ENCODE peak calls at places on chromosomes 4 and X, in four cellular contexts. One of them, this sample, is unnamed.

GRCh38 chr4:89685277-89685676 is 151.7 kb downstream of the SNCA start:
- DNase-seq in cardiac fibroblast: no peak
- DNase-seq in H9: no peak
- DNase-seq in GM12865: no peak
- DNase-seq in this sample: no peak

GRCh38 chrX:114049063-114049462 is 534.8 kb upstream of the HTR2C start:
- DNase-seq in cardiac fibroblast: no peak
- DNase-seq in H9: no peak
- DNase-seq in GM12865: no peak
- DNase-seq in this sample: no peak

GRCh38 chrX:136750364-136750763 is 30.4 kb downstream of the ARHGEF6 start:
- DNase-seq in cardiac fibroblast: peak; percentile 27
- DNase-seq in H9: no peak
- DNase-seq in GM12865: no peak
- DNase-seq in this sample: no peak

GRCh38 chr4:5759236-5760075 is 48.5 kb downstream of the EVC start:
- DNase-seq in cardiac fibroblast: no peak
- DNase-seq in H9: no peak
- DNase-seq in GM12865: no peak
- DNase-seq in this sample: no peak

GRCh38 chr4:106395582-106395981 is 27.0 kb upstream of the GIMD1 start:
- DNase-seq in cardiac fibroblast: no peak
- DNase-seq in H9: no peak
- DNase-seq in GM12865: no peak
- DNase-seq in this sample: no peak

GRCh38 chr4:38308728-38309315 is 348.6 kb downstream of the PTTG2 start:
- DNase-seq in cardiac fibroblast: peak; percentile 77
- DNase-seq in H9: no peak
- DNase-seq in GM12865: no peak
- DNase-seq in this sample: no peak

GRCh38 chrX:30589146-30589888 is 11.8 kb upstream of the TASL start:
- DNase-seq in cardiac fibroblast: no peak
- DNase-seq in H9: no peak
- DNase-seq in GM12865: no peak
- DNase-seq in this sample: no peak

GRCh38 chrX:7444967-7445366 is 297.0 kb upstream of the PUDP start:
- DNase-seq in cardiac fibroblast: no peak
- DNase-seq in H9: no peak
- DNase-seq in GM12865: peak; percentile 17
- DNase-seq in this sample: peak; percentile 1

GRCh38 chrX:95823796-95824195 is 860.8 kb upstream of the DIAPH2 start:
- DNase-seq in cardiac fibroblast: no peak
- DNase-seq in H9: no peak
- DNase-seq in GM12865: no peak
- DNase-seq in this sample: no peak

GRCh38 chr4:155805016-155805415 is 46.2 kb downstream of the GUCY1B1 start:
- DNase-seq in cardiac fibroblast: peak; percentile 58
- DNase-seq in H9: no peak
- DNase-seq in GM12865: no peak
- DNase-seq in this sample: no peak

GRCh38 chrX:14013074-14013473 is 16.6 kb downstream of the GEMIN8 start:
- DNase-seq in cardiac fibroblast: no peak
- DNase-seq in H9: no peak
- DNase-seq in GM12865: no peak
- DNase-seq in this sample: no peak

GRCh38 chr4:80183196-80184052 is 13.9 kb upstream of the PRDM8 start:
- DNase-seq in cardiac fibroblast: no peak
- DNase-seq in H9: peak; percentile 36
- DNase-seq in GM12865: no peak
- DNase-seq in this sample: peak; percentile 48

GRCh38 chr4:188439641-188440311 is 300.5 kb downstream of the TRIML1 start:
- DNase-seq in cardiac fibroblast: peak; percentile 12
- DNase-seq in H9: no peak
- DNase-seq in GM12865: no peak
- DNase-seq in this sample: no peak

GRCh38 chrX:46260502-46260901 is 284.7 kb downstream of the ZNF674 start:
- DNase-seq in cardiac fibroblast: no peak
- DNase-seq in H9: no peak
- DNase-seq in GM12865: no peak
- DNase-seq in this sample: no peak

GRCh38 chr4:2796261-2797187 is 3.6 kb downstream of the SH3BP2 start:
- DNase-seq in cardiac fibroblast: no peak
- DNase-seq in H9: no peak
- DNase-seq in GM12865: no peak
- DNase-seq in this sample: no peak

GRCh38 chrX:1212532-1212931 is at the start of gene CRLF2:
- DNase-seq in cardiac fibroblast: peak; percentile 43
- DNase-seq in H9: no peak
- DNase-seq in GM12865: peak; percentile 86
- DNase-seq in this sample: peak; percentile 64

GRCh38 chrX:33307954-33308353 is 96.6 kb upstream of the DMD start:
- DNase-seq in cardiac fibroblast: peak; percentile 75
- DNase-seq in H9: no peak
- DNase-seq in GM12865: no peak
- DNase-seq in this sample: no peak

GRCh38 chr4:3716034-3716875 is 49.9 kb upstream of the ADRA2C start:
- DNase-seq in cardiac fibroblast: no peak
- DNase-seq in H9: no peak
- DNase-seq in GM12865: no peak
- DNase-seq in this sample: no peak

GRCh38 chr4:168708108-168708507 is 211.3 kb downstream of the PALLD start:
- DNase-seq in cardiac fibroblast: peak; percentile 49
- DNase-seq in H9: no peak
- DNase-seq in GM12865: no peak
- DNase-seq in this sample: no peak

GRCh38 chr4:71009796-71010588 is 16.5 kb downstream of the DCK start:
- DNase-seq in cardiac fibroblast: peak; percentile 70
- DNase-seq in H9: no peak
- DNase-seq in GM12865: peak; percentile 61
- DNase-seq in this sample: peak; percentile 55

GRCh38 chrX:129717902-129718301 is 20.9 kb upstream of the XPNPEP2 start:
- DNase-seq in cardiac fibroblast: peak; percentile 78
- DNase-seq in H9: no peak
- DNase-seq in GM12865: no peak
- DNase-seq in this sample: no peak

GRCh38 chrX:41734530-41734929 is 10.5 kb downstream of the GPR82 start:
- DNase-seq in cardiac fibroblast: peak; percentile 38
- DNase-seq in H9: no peak
- DNase-seq in GM12865: peak; percentile 28
- DNase-seq in this sample: no peak

GRCh38 chr4:25320374-25321172 is 8.0 kb downstream of the ZCCHC4 start:
- DNase-seq in cardiac fibroblast: peak; percentile 90
- DNase-seq in H9: no peak
- DNase-seq in GM12865: no peak
- DNase-seq in this sample: no peak

GRCh38 chrX:41984628-41985027 is 61.3 kb upstream of the CASK start:
- DNase-seq in cardiac fibroblast: no peak
- DNase-seq in H9: no peak
- DNase-seq in GM12865: no peak
- DNase-seq in this sample: no peak

GRCh38 chrX:40368611-40369061 is 212.1 kb upstream of the ATP6AP2 start:
- DNase-seq in cardiac fibroblast: no peak
- DNase-seq in H9: no peak
- DNase-seq in GM12865: no peak
- DNase-seq in this sample: no peak

GRCh38 chr4:148883891-148884290 is 441.7 kb upstream of the NR3C2 start:
- DNase-seq in cardiac fibroblast: no peak
- DNase-seq in H9: no peak
- DNase-seq in GM12865: no peak
- DNase-seq in this sample: no peak

GRCh38 chr4:53777244-53777984 is 186.1 kb upstream of the LNX1 start:
- DNase-seq in cardiac fibroblast: peak; percentile 92
- DNase-seq in H9: no peak
- DNase-seq in GM12865: no peak
- DNase-seq in this sample: no peak

GRCh38 chr4:25113915-25114904 is 46.0 kb downstream of the SEPSECS start:
- DNase-seq in cardiac fibroblast: peak; percentile 61
- DNase-seq in H9: no peak
- DNase-seq in GM12865: no peak
- DNase-seq in this sample: no peak

GRCh38 chr4:73867783-73868182 is 1.4 kb upstream of the CXCL1 start:
- DNase-seq in cardiac fibroblast: peak; percentile 54
- DNase-seq in H9: peak; percentile 37
- DNase-seq in GM12865: peak; percentile 9
- DNase-seq in this sample: no peak

GRCh38 chr4:82491251-82491960 is 61.0 kb downstream of the ENOPH1 start:
- DNase-seq in cardiac fibroblast: no peak
- DNase-seq in H9: no peak
- DNase-seq in GM12865: no peak
- DNase-seq in this sample: no peak

GRCh38 chrX:46803140-46803539 is 33.7 kb upstream of the RP2 start:
- DNase-seq in cardiac fibroblast: peak; percentile 15
- DNase-seq in H9: no peak
- DNase-seq in GM12865: peak; percentile 22
- DNase-seq in this sample: no peak

GRCh38 chr4:8742546-8742945 is 129.1 kb downstream of the HMX1 start:
- DNase-seq in cardiac fibroblast: no peak
- DNase-seq in H9: no peak
- DNase-seq in GM12865: no peak
- DNase-seq in this sample: no peak

GRCh38 chr4:3442959-3443749 is 1.4 kb downstream of the HGFAC start:
- DNase-seq in cardiac fibroblast: peak; percentile 31
- DNase-seq in H9: peak; percentile 73
- DNase-seq in GM12865: peak; percentile 70
- DNase-seq in this sample: peak; percentile 96

GRCh38 chr4:3858046-3858730 is 92.0 kb downstream of the ADRA2C start:
- DNase-seq in cardiac fibroblast: no peak
- DNase-seq in H9: peak; percentile 71
- DNase-seq in GM12865: no peak
- DNase-seq in this sample: no peak

GRCh38 chr4:152424980-152425379 is 110.9 kb downstream of the FBXW7 start:
- DNase-seq in cardiac fibroblast: peak; percentile 18
- DNase-seq in H9: no peak
- DNase-seq in GM12865: no peak
- DNase-seq in this sample: no peak

GRCh38 chrX:132592880-132593279 is 104.0 kb upstream of the MBNL3 start:
- DNase-seq in cardiac fibroblast: no peak
- DNase-seq in H9: peak; percentile 29
- DNase-seq in GM12865: peak; percentile 29
- DNase-seq in this sample: peak; percentile 8
- TF ChIP-seq CTCF in cardiac fibroblast: peak; percentile 19
- TF ChIP-seq CTCF in H9: peak; percentile 67
- TF ChIP-seq CTCF in GM12865: peak; percentile 43
- TF ChIP-seq CTCF in this sample: peak; percentile 18

GRCh38 chr4:110618091-110619000 is 4.5 kb downstream of the PITX2 start:
- DNase-seq in cardiac fibroblast: no peak
- DNase-seq in H9: peak; percentile 88
- DNase-seq in GM12865: no peak
- DNase-seq in this sample: no peak
- TF ChIP-seq CTCF in cardiac fibroblast: no peak
- TF ChIP-seq CTCF in H9: no peak
- TF ChIP-seq CTCF in GM12865: no peak
- TF ChIP-seq CTCF in this sample: no peak

DNA sequence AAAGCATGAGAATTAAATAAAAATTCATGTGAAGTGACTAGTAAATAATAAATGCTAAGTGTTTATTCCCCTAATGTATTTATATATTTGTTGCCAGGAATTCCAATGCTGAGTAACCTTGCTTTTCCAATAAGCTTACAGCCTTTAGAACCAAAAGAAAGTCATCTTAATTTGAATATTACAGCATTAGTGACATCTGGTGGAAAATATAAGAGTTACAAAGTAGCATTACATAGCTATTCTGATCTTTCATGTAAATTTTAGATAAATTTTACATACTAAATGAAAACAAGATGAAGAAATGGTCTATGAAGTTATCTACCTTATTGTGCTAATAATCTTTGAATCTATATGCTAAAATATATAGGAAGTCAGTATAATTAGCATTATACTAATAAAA is 10.4 kb downstream of the MAD2L1 start:
- DNase-seq in cardiac fibroblast: peak; percentile 54
- DNase-seq in H9: no peak
- DNase-seq in GM12865: no peak
- DNase-seq in this sample: no peak
- TF ChIP-seq CTCF in cardiac fibroblast: peak; percentile 19
- TF ChIP-seq CTCF in H9: no peak
- TF ChIP-seq CTCF in GM12865: no peak
- TF ChIP-seq CTCF in this sample: no peak

GRCh38 chrX:100948557-100948956 is 19.8 kb upstream of the XKRX start:
- DNase-seq in cardiac fibroblast: no peak
- DNase-seq in H9: no peak
- DNase-seq in GM12865: no peak
- DNase-seq in this sample: no peak
- TF ChIP-seq CTCF in cardiac fibroblast: no peak
- TF ChIP-seq CTCF in H9: no peak
- TF ChIP-seq CTCF in GM12865: no peak
- TF ChIP-seq CTCF in this sample: no peak

DNA sequence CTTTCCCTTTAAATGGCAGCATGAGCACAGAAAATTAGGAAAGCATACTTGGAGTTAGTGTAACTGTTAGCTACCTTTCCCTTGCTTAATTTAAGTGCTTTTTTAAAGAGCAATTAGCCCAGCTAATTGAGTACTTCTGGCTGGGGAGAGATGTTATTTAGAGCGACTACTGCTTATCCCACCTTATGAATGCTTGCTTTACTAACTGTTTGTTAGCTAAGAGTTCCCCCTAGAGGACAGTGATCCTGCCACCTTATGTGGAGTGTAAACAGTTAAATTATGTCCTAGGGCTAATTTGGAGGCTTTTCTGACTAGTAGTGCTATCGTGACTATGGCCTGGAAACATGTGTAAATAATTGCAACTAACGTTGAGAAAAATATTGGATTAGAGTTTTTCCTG is 909.4 kb downstream of the FSTL5 start:
- DNase-seq in cardiac fibroblast: no peak
- DNase-seq in H9: no peak
- DNase-seq in GM12865: no peak
- DNase-seq in this sample: no peak
- TF ChIP-seq CTCF in cardiac fibroblast: no peak
- TF ChIP-seq CTCF in H9: peak; percentile 45
- TF ChIP-seq CTCF in GM12865: peak; percentile 12
- TF ChIP-seq CTCF in this sample: no peak

GRCh38 chr4:112767386-112767785 is 130.4 kb downstream of the LARP7 start:
- DNase-seq in cardiac fibroblast: no peak
- DNase-seq in H9: no peak
- DNase-seq in GM12865: no peak
- DNase-seq in this sample: no peak

GRCh38 chr4:112770111-112770510 is 133.2 kb downstream of the LARP7 start:
- DNase-seq in cardiac fibroblast: no peak
- DNase-seq in H9: no peak
- DNase-seq in GM12865: no peak
- DNase-seq in this sample: no peak

GRCh38 chr4:112765317-112765989 is 128.5 kb downstream of the LARP7 start:
- DNase-seq in cardiac fibroblast: peak; percentile 25
- DNase-seq in H9: no peak
- DNase-seq in GM12865: peak; percentile 52
- DNase-seq in this sample: peak; percentile 54

GRCh38 chr4:112766422-112766821 is 129.5 kb downstream of the LARP7 start:
- DNase-seq in cardiac fibroblast: peak; percentile 52
- DNase-seq in H9: no peak
- DNase-seq in GM12865: peak; percentile 48
- DNase-seq in this sample: peak; percentile 37
- TF ChIP-seq CTCF in cardiac fibroblast: peak; percentile 56
- TF ChIP-seq CTCF in H9: peak; percentile 69
- TF ChIP-seq CTCF in GM12865: peak; percentile 34
- TF ChIP-seq CTCF in this sample: no peak

This sample was measured in GM20000.